ENCODE peak calls at places on chromosomes 6 and 20, in seven cellular contexts. N is testis, L is heart left ventricle, J is WERI-Rb-1, O is psoas muscle, Z is cardiac muscle cell, V is GM23248. Q is an unnamed sample.

GRCh38 chr20:14997791-14998190 is 660.4 kb upstream of the FLRT3 start:
- DNase-seq in N (no peak), L (no peak), J (no peak), O (no peak), Z (no peak), V (peak; percentile 84), Q (peak; percentile 9)

GRCh38 chr20:38307371-38308046 is 3.6 kb downstream of the BPI start:
- DNase-seq in N (no peak), L (no peak), J (peak; percentile 57), O (no peak), Z (no peak), V (peak; percentile 68), Q (peak; percentile 32)

GRCh38 chr6:118980063-118980462 is 45.1 kb upstream of the MCM9 start:
- DNase-seq in N (no peak), L (no peak), J (no peak), O (peak; percentile 55), Z (no peak), V (peak; percentile 29), Q (no peak)

GRCh38 chr6:105550961-105551625 is 148.2 kb upstream of the PREP start:
- DNase-seq in N (no peak), L (no peak), J (no peak), O (no peak), Z (no peak), V (no peak), Q (no peak)

GRCh38 chr6:29516108-29516507 is 28.4 kb upstream of the MAS1L start:
- DNase-seq in N (no peak), L (no peak), J (no peak), O (no peak), Z (no peak), V (peak; percentile 57), Q (peak; percentile 72)

GRCh38 chr6:90415178-90415577 is 118.5 kb upstream of the BACH2 start:
- DNase-seq in N (no peak), L (no peak), J (no peak), O (no peak), Z (no peak), V (no peak), Q (no peak)

GRCh38 chr20:35000311-35000921 is 44.7 kb downstream of the MYH7B start:
- DNase-seq in N (no peak), L (peak; percentile 24), J (no peak), O (no peak), Z (no peak), V (no peak), Q (no peak)

GRCh38 chr20:33465536-33466302 is 22.2 kb upstream of the SNTA1 start:
- DNase-seq in N (no peak), L (no peak), J (peak; percentile 98), O (no peak), Z (no peak), V (no peak), Q (peak; percentile 76)

GRCh38 chr6:112216699-112217551 is 37.4 kb downstream of the LAMA4 start:
- DNase-seq in N (no peak), L (no peak), J (no peak), O (no peak), Z (no peak), V (peak; percentile 91), Q (peak; percentile 51)

GRCh38 chr6:76752841-76753240 is 680.4 kb upstream of the IMPG1 start:
- DNase-seq in N (no peak), L (no peak), J (no peak), O (no peak), Z (no peak), V (peak; percentile 28), Q (no peak)

GRCh38 chr6:15429146-15430110 is 183.6 kb downstream of the JARID2 start:
- DNase-seq in N (no peak), L (no peak), J (no peak), O (no peak), Z (no peak), V (peak; percentile 93), Q (peak; percentile 14)

GRCh38 chr6:135129139-135129867 is 51.8 kb upstream of the MYB start:
- DNase-seq in N (no peak), L (no peak), J (no peak), O (no peak), Z (no peak), V (no peak), Q (peak; percentile 12)

GRCh38 chr6:43800746-43801488 is 30.9 kb downstream of the VEGFA start:
- DNase-seq in N (no peak), L (no peak), J (no peak), O (no peak), Z (no peak), V (no peak), Q (no peak)

GRCh38 chr6:134173936-134174789 is 121.7 kb upstream of the SLC2A12 start:
- DNase-seq in N (peak; percentile 94), L (peak; percentile 80), J (peak; percentile 81), O (peak; percentile 90), Z (peak; percentile 87), V (peak; percentile 86), Q (peak; percentile 89)

GRCh38 chr6:38039497-38039896 is 220.0 kb downstream of the ZFAND3 start:
- DNase-seq in N (no peak), L (no peak), J (no peak), O (no peak), Z (no peak), V (no peak), Q (no peak)

GRCh38 chr20:38383147-38383546 is 36.9 kb downstream of the LBP start:
- DNase-seq in N (no peak), L (no peak), J (no peak), O (no peak), Z (no peak), V (no peak), Q (no peak)

GRCh38 chr6:142900467-142900961 is 44.5 kb downstream of the HIVEP2 start:
- DNase-seq in N (peak; percentile 32), L (peak; percentile 26), J (no peak), O (no peak), Z (no peak), V (no peak), Q (no peak)
- H3K27ac ChIP-seq in N (no peak overlapping the region), L (no peak overlapping the region), J (no peak overlapping the region), O (peak overlapping the region; percentile 30), Z (peak overlapping the region; percentile 81), V (no peak overlapping the region), Q (no peak overlapping the region)

GRCh38 chr6:154243793-154244768 is 112.5 kb downstream of the IPCEF1 start:
- DNase-seq in N (no peak), L (no peak), J (no peak), O (no peak), Z (peak; percentile 57), V (no peak), Q (no peak)

GRCh38 chr6:154249499-154250298 is 106.9 kb downstream of the IPCEF1 start:
- DNase-seq in N (no peak), L (no peak), J (no peak), O (no peak), Z (no peak), V (no peak), Q (no peak)

GRCh38 chr6:154245542-154245941 is 111.1 kb downstream of the IPCEF1 start:
- DNase-seq in N (no peak), L (no peak), J (no peak), O (no peak), Z (no peak), V (no peak), Q (no peak)

GRCh38 chr6:154247119-154247814 is 109.3 kb downstream of the IPCEF1 start:
- DNase-seq in N (no peak), L (no peak), J (no peak), O (no peak), Z (peak; percentile 4), V (no peak), Q (peak; percentile 48)

GRCh38 chr6:154246723-154247118 is 109.9 kb downstream of the IPCEF1 start:
- DNase-seq in N (no peak), L (no peak), J (no peak), O (no peak), Z (no peak), V (no peak), Q (no peak)
- H3K4me3 ChIP-seq in N (no peak overlapping the region), L (no peak overlapping the region), J (peak overlapping the region; percentile 49), O (peak overlapping the region; percentile 34), Z (no peak overlapping the region), V (no peak overlapping the region), Q (peak overlapping the region; percentile 60)

GRCh38 chr6:128239898-128240509 is 280.4 kb downstream of the PTPRK start:
- DNase-seq in N (no peak), L (no peak), J (no peak), O (no peak), Z (no peak), V (no peak), Q (no peak)

GRCh38 chr6:128241221-128241620 is 279.2 kb downstream of the PTPRK start:
- DNase-seq in N (no peak), L (no peak), J (no peak), O (no peak), Z (peak; percentile 16), V (no peak), Q (no peak)

GRCh38 chr6:128244751-128245405 is 275.5 kb downstream of the PTPRK start:
- DNase-seq in N (no peak), L (no peak), J (no peak), O (no peak), Z (no peak), V (no peak), Q (no peak)

GRCh38 chr6:128246472-128246871 is 273.9 kb downstream of the PTPRK start:
- DNase-seq in N (no peak), L (no peak), J (peak; percentile 71), O (no peak), Z (peak; percentile 38), V (no peak), Q (no peak)

GRCh38 chr6:128242765-128243403 is 277.5 kb downstream of the PTPRK start:
- DNase-seq in N (no peak), L (no peak), J (no peak), O (no peak), Z (no peak), V (peak; percentile 56), Q (no peak)
- H3K27ac ChIP-seq in N (no peak overlapping the region), L (no peak overlapping the region), J (no peak overlapping the region), O (no peak overlapping the region), Z (no peak overlapping the region), V (no peak overlapping the region), Q (no peak overlapping the region)

GRCh38 chr6:128482642-128483041 is 37.8 kb downstream of the PTPRK start:
- DNase-seq in N (no peak), L (no peak), J (no peak), O (no peak), Z (no peak), V (no peak), Q (peak; percentile 67)

GRCh38 chr6:128479991-128480390 is 40.4 kb downstream of the PTPRK start:
- DNase-seq in N (no peak), L (no peak), J (no peak), O (no peak), Z (no peak), V (no peak), Q (no peak)

GRCh38 chr6:128474933-128475332 is 45.5 kb downstream of the PTPRK start:
- DNase-seq in N (no peak), L (no peak), J (no peak), O (no peak), Z (no peak), V (no peak), Q (no peak)

GRCh38 chr6:128478230-128479047 is 42.0 kb downstream of the PTPRK start:
- DNase-seq in N (no peak), L (no peak), J (no peak), O (no peak), Z (no peak), V (peak; percentile 9), Q (no peak)

GRCh38 chr6:128479048-128479666 is 41.2 kb downstream of the PTPRK start:
- DNase-seq in N (no peak), L (no peak), J (no peak), O (no peak), Z (no peak), V (no peak), Q (no peak)
- H3K4me3 ChIP-seq in N (no peak overlapping the region), L (peak overlapping the region; percentile 20), J (no peak overlapping the region), O (no peak overlapping the region), Z (no peak overlapping the region), V (no peak overlapping the region), Q (no peak overlapping the region)

Q was measured in SJCRH30.